ENCODE peak calls at places on chromosomes 11 and 22, in eight cellular contexts. U is GM23248; C is CD4-positive, CD25-positive, alpha-beta regulatory T cell; O is thoracic aorta; A is PC-3; P is lower lobe of right lung; S is GM23338; Q is K562. J is an unnamed sample.

GRCh38 chr11:120336641-120337132 is 474 bp downstream of the ARHGEF12 start:
- DNase-seq in U (peak; percentile 75), C (no peak), O (no peak), A (peak; percentile 43), P (peak; percentile 68), S (peak; percentile 47), Q (peak; percentile 69), J (no peak)

GRCh38 chr11:35114901-35115687 is 23.9 kb upstream of the CD44 start:
- DNase-seq in U (no peak), C (no peak), O (no peak), A (no peak), P (no peak), S (no peak), Q (no peak), J (no peak)

GRCh38 chr11:108994887-108995286 is 330.0 kb downstream of the DDX10 start:
- DNase-seq in U (no peak), C (no peak), O (no peak), A (no peak), P (no peak), S (no peak), Q (no peak), J (no peak)

GRCh38 chr11:21552910-21553309 is 640.0 kb upstream of the ANO5 start:
- DNase-seq in U (no peak), C (no peak), O (no peak), A (peak; percentile 2), P (no peak), S (no peak), Q (no peak), J (no peak)

GRCh38 chr11:68362801-68363379 is 50.5 kb downstream of the LRP5 start:
- DNase-seq in U (no peak), C (no peak), O (no peak), A (no peak), P (no peak), S (no peak), Q (no peak), J (no peak)

GRCh38 chr11:69879734-69880005 is 60.5 kb upstream of the FGF3 start:
- DNase-seq in U (no peak), C (no peak), O (no peak), A (no peak), P (peak; percentile 9), S (no peak), Q (no peak), J (no peak)

GRCh38 chr11:19935507-19935906 is 222.9 kb downstream of the NAV2 start:
- DNase-seq in U (peak; percentile 88), C (no peak), O (no peak), A (peak; percentile 64), P (no peak), S (peak; percentile 85), Q (no peak), J (peak; percentile 80)

GRCh38 chr11:42552786-42553185 is 759.0 kb upstream of the API5 start:
- DNase-seq in U (no peak), C (no peak), O (no peak), A (no peak), P (no peak), S (no peak), Q (no peak), J (no peak)

GRCh38 chr11:76836613-76837291 is 24.0 kb upstream of the ACER3 start:
- DNase-seq in U (no peak), C (no peak), O (no peak), A (no peak), P (no peak), S (no peak), Q (no peak), J (no peak)

GRCh38 chr11:43943931-43944751 is 1.7 kb downstream of the C11orf96 start:
- DNase-seq in U (peak; percentile 47), C (no peak), O (no peak), A (peak; percentile 30), P (peak; percentile 53), S (peak; percentile 43), Q (no peak), J (peak; percentile 19)

GRCh38 chr11:119421941-119422504 is 949 bp downstream of the THY1 start:
- DNase-seq in U (peak; percentile 73), C (no peak), O (no peak), A (no peak), P (no peak), S (peak; percentile 52), Q (no peak), J (peak; percentile 77)

GRCh38 chr11:68141247-68142027 is 20.2 kb upstream of the CHKA start:
- DNase-seq in U (no peak), C (no peak), O (no peak), A (no peak), P (no peak), S (no peak), Q (no peak), J (no peak)

GRCh38 chr11:19460718-19461405 is 220.1 kb upstream of the E2F8 start:
- DNase-seq in U (peak; percentile 62), C (no peak), O (no peak), A (no peak), P (no peak), S (no peak), Q (no peak), J (no peak)

GRCh38 chr11:123187670-123188507 is 7.2 kb downstream of the CLMP start:
- DNase-seq in U (peak; percentile 62), C (no peak), O (no peak), A (no peak), P (no peak), S (no peak), Q (no peak), J (peak; percentile 41)

GRCh38 chr22:20430641-20431519 is 6.7 kb downstream of the SCARF2 start:
- DNase-seq in U (peak; percentile 75), C (peak; percentile 72), O (no peak), A (peak; percentile 63), P (peak; percentile 70), S (peak; percentile 87), Q (peak; percentile 77), J (no peak)

GRCh38 chr11:2791521-2792375 is 92.0 kb upstream of the KCNQ1OT1 start:
- DNase-seq in U (no peak), C (peak; percentile 26), O (no peak), A (no peak), P (peak; percentile 56), S (peak; percentile 66), Q (no peak), J (peak; percentile 1)

GRCh38 chr11:9077164-9077563 is 14.2 kb downstream of the SCUBE2 start:
- DNase-seq in U (no peak), C (no peak), O (no peak), A (no peak), P (no peak), S (no peak), Q (no peak), J (no peak)

GRCh38 chr11:404551-405264 is 10.1 kb downstream of the SIGIRR start:
- DNase-seq in U (no peak), C (no peak), O (no peak), A (no peak), P (peak; percentile 46), S (no peak), Q (no peak), J (no peak)

GRCh38 chr11:79857404-79857803 is 416.6 kb upstream of the TENM4 start:
- DNase-seq in U (no peak), C (no peak), O (no peak), A (no peak), P (no peak), S (no peak), Q (no peak), J (no peak)

GRCh38 chr22:37509026-37509886 is 10.0 kb downstream of the CARD10 start:
- DNase-seq in U (no peak), C (no peak), O (no peak), A (no peak), P (no peak), S (no peak), Q (peak; percentile 12), J (no peak)

GRCh38 chr22:37507731-37508130 is 11.5 kb downstream of the CARD10 start:
- DNase-seq in U (no peak), C (no peak), O (no peak), A (no peak), P (no peak), S (no peak), Q (no peak), J (no peak)

GRCh38 chr22:37508431-37508963 is 10.7 kb downstream of the CARD10 start:
- DNase-seq in U (no peak), C (no peak), O (no peak), A (no peak), P (no peak), S (no peak), Q (no peak), J (no peak)

GRCh38 chr22:37511368-37512104 is 7.7 kb downstream of the CARD10 start:
- DNase-seq in U (no peak), C (no peak), O (no peak), A (no peak), P (no peak), S (no peak), Q (no peak), J (no peak)

GRCh38 chr22:37510046-37510445 is 9.2 kb downstream of the CARD10 start:
- DNase-seq in U (no peak), C (no peak), O (no peak), A (no peak), P (no peak), S (no peak), Q (no peak), J (no peak)
- H3K27me3 ChIP-seq in U (no peaks in the 10 kb centered on the region), C (no peaks in the 10 kb centered on the region), O (no peaks in the 10 kb centered on the region), A (no peaks in the 10 kb centered on the region), P (no peaks in the 10 kb centered on the region), S (no peaks in the 10 kb centered on the region), Q (no peaks in the 10 kb centered on the region), J (no peaks in the 10 kb centered on the region)

GRCh38 chr11:16512842-16513241 is 156.5 kb upstream of the SOX6 start:
- DNase-seq in U (no peak), C (no peak), O (no peak), A (no peak), P (no peak), S (no peak), Q (no peak), J (no peak)
- H3K27me3 ChIP-seq in U (no peaks in the 10 kb centered on the region), C (no peaks in the 10 kb centered on the region), O (no peaks in the 10 kb centered on the region), A (no peaks in the 10 kb centered on the region), P (no peaks in the 10 kb centered on the region), S (peaks cover 4% of the 10 kb centered on the region), Q (no peaks in the 10 kb centered on the region), J (no peaks in the 10 kb centered on the region)

GRCh38 chr11:112087212-112087611 is 539 bp downstream of the SDHD start:
- DNase-seq in U (peak; percentile 42), C (no peak), O (no peak), A (peak; percentile 8), P (no peak), S (peak; percentile 15), Q (no peak), J (peak; percentile 45)
- H3K27me3 ChIP-seq in U (no peaks in the 10 kb centered on the region), C (no peaks in the 10 kb centered on the region), O (no peaks in the 10 kb centered on the region), A (no peaks in the 10 kb centered on the region), P (no peaks in the 10 kb centered on the region), S (no peaks in the 10 kb centered on the region), Q (no peaks in the 10 kb centered on the region), J (no peaks in the 10 kb centered on the region)

GRCh38 chr22:49039625-49040024 is 788.0 kb downstream of the BRD1 start:
- DNase-seq in U (no peak), C (no peak), O (no peak), A (no peak), P (no peak), S (no peak), Q (no peak), J (no peak)

GRCh38 chr22:49042066-49042465 is 785.6 kb downstream of the BRD1 start:
- DNase-seq in U (no peak), C (no peak), O (no peak), A (no peak), P (no peak), S (no peak), Q (no peak), J (no peak)

GRCh38 chr22:49042877-49043859 is 784.5 kb downstream of the BRD1 start:
- DNase-seq in U (no peak), C (no peak), O (no peak), A (no peak), P (no peak), S (no peak), Q (no peak), J (no peak)

GRCh38 chr22:49040111-49040510 is 787.6 kb downstream of the BRD1 start:
- DNase-seq in U (no peak), C (no peak), O (no peak), A (no peak), P (no peak), S (no peak), Q (no peak), J (no peak)

GRCh38 chr22:49040754-49041467 is 786.8 kb downstream of the BRD1 start:
- DNase-seq in U (no peak), C (no peak), O (no peak), A (no peak), P (no peak), S (no peak), Q (no peak), J (no peak)
- H3K27me3 ChIP-seq in U (no peaks in the 10 kb centered on the region), C (no peaks in the 10 kb centered on the region), O (no peaks in the 10 kb centered on the region), A (no peaks in the 10 kb centered on the region), P (peaks cover 8% of the 10 kb centered on the region), S (no peaks in the 10 kb centered on the region), Q (no peaks in the 10 kb centered on the region), J (peaks cover 10% of the 10 kb centered on the region)